ENCODE peak calls at places on chromosome 1, in ten cellular contexts. N is ACHN; F is astrocyte of the spinal cord; O is Peyer's patch; A is CD8-positive, alpha-beta T cell; V is posterior vena cava; Z is nucleus accumbens; D is lower leg skin; J is stimulated activated CD4-positive, alpha-beta T cell treated with anti-CD3 and anti-CD28 coated beads, Interleukin-15, amount 100 ng/mL, for 24 hours; C is activated CD4-positive, alpha-beta T cell treated with anti-CD3 and anti-CD28 coated beads for 4 hours. P is an unnamed sample.
A peak's percentile ranks its signal among the peaks of the same experiment; 100 is the strongest.

GRCh38 chr1:184507604-184508289 is 120.9 kb downstream of the C1orf21 start:
- DNase-seq in N (no peak), F (no peak), O (no peak), A (no peak), V (no peak), Z (no peak), D (no peak), J (no peak), C (no peak), P (no peak)

GRCh38 chr1:32336963-32337675 is 1.1 kb upstream of the MARCKSL1 start:
- DNase-seq in N (peak; percentile 66), F (no peak), O (peak; percentile 85), A (peak; percentile 60), V (no peak), Z (no peak), D (no peak), J (peak; percentile 74), C (peak; percentile 51), P (no peak)

GRCh38 chr1:59015708-59016107 is 231.9 kb upstream of the JUN start:
- DNase-seq in N (peak; percentile 35), F (peak; percentile 77), O (no peak), A (no peak), V (no peak), Z (no peak), D (no peak), J (no peak), C (no peak), P (no peak)

GRCh38 chr1:58971629-58972140 is 187.8 kb upstream of the JUN start:
- DNase-seq in N (no peak), F (no peak), O (peak; percentile 86), A (no peak), V (no peak), Z (no peak), D (peak; percentile 79), J (no peak), C (no peak), P (peak; percentile 94)

GRCh38 chr1:198842686-198843085 is 203.8 kb downstream of the PTPRC start:
- DNase-seq in N (no peak), F (no peak), O (no peak), A (no peak), V (no peak), Z (no peak), D (no peak), J (no peak), C (no peak), P (no peak)

GRCh38 chr1:87511449-87511848 is 182.8 kb downstream of the LMO4 start:
- DNase-seq in N (no peak), F (no peak), O (no peak), A (no peak), V (no peak), Z (no peak), D (no peak), J (no peak), C (no peak), P (no peak)

GRCh38 chr1:217089239-217090014 is 366.2 kb upstream of the ESRRG start:
- DNase-seq in N (peak; percentile 88), F (peak; percentile 61), O (peak; percentile 57), A (no peak), V (no peak), Z (peak; percentile 56), D (no peak), J (no peak), C (no peak), P (no peak)

GRCh38 chr1:234368320-234369032 is 4.8 kb upstream of the COA6 start:
- DNase-seq in N (no peak), F (no peak), O (no peak), A (no peak), V (no peak), Z (peak; percentile 5), D (no peak), J (peak; percentile 32), C (peak; percentile 54), P (no peak)

GRCh38 chr1:109712321-109712864 is 342 bp downstream of the GSTM5 start:
- DNase-seq in N (no peak), F (no peak), O (no peak), A (no peak), V (no peak), Z (no peak), D (no peak), J (no peak), C (no peak), P (no peak)

GRCh38 chr1:32334864-32335618 is 992 bp downstream of the MARCKSL1 start:
- DNase-seq in N (peak; percentile 41), F (no peak), O (peak; percentile 82), A (peak; percentile 73), V (peak; percentile 87), Z (peak; percentile 29), D (no peak), J (peak; percentile 67), C (peak; percentile 71), P (no peak)

GRCh38 chr1:1599030-1599916 is 662 bp downstream of the FNDC10 start:
- DNase-seq in N (peak; percentile 27), F (no peak), O (peak; percentile 45), A (peak; percentile 33), V (no peak), Z (no peak), D (no peak), J (peak; percentile 47), C (peak; percentile 35), P (no peak)

GRCh38 chr1:229376521-229376920 is 33.7 kb upstream of the CCSAP start:
- DNase-seq in N (no peak), F (no peak), O (no peak), A (no peak), V (no peak), Z (no peak), D (no peak), J (no peak), C (no peak), P (no peak)

GRCh38 chr1:19435181-19435580 is 50.2 kb downstream of the CAPZB start:
- DNase-seq in N (no peak), F (no peak), O (no peak), A (no peak), V (peak; percentile 58), Z (no peak), D (no peak), J (no peak), C (no peak), P (no peak)

GRCh38 chr1:199909137-199909536 is 118.4 kb upstream of the NR5A2 start:
- DNase-seq in N (no peak), F (no peak), O (no peak), A (no peak), V (no peak), Z (no peak), D (no peak), J (no peak), C (no peak), P (no peak)

GRCh38 chr1:159122005-159122621 is 45.5 kb upstream of the AIM2 start:
- DNase-seq in N (peak; percentile 16), F (peak; percentile 14), O (no peak), A (no peak), V (no peak), Z (no peak), D (no peak), J (peak; percentile 5), C (no peak), P (no peak)

GRCh38 chr1:231612393-231613089 is 14.0 kb upstream of the DISC1 start:
- DNase-seq in N (no peak), F (no peak), O (peak; percentile 89), A (peak; percentile 32), V (no peak), Z (no peak), D (peak; percentile 51), J (peak; percentile 56), C (peak; percentile 26), P (no peak)

GRCh38 chr1:7630378-7630777 is 140.7 kb upstream of the VAMP3 start:
- DNase-seq in N (no peak), F (no peak), O (no peak), A (no peak), V (no peak), Z (no peak), D (no peak), J (no peak), C (no peak), P (no peak)

GRCh38 chr1:107362468-107362867 is 221.6 kb downstream of the NTNG1 start:
- DNase-seq in N (no peak), F (no peak), O (no peak), A (no peak), V (no peak), Z (no peak), D (no peak), J (no peak), C (no peak), P (no peak)

GRCh38 chr1:118931876-118932275 is 56.3 kb downstream of the TBX15 start:
- DNase-seq in N (no peak), F (no peak), O (no peak), A (no peak), V (no peak), Z (no peak), D (no peak), J (no peak), C (no peak), P (no peak)

P was measured in gastrocnemius medialis.